ENCODE peak calls at places on chromosomes 11 and 22, in eight cellular contexts. S is adrenal gland, U is right lobe of liver, Z is stomach, T is body of pancreas, Y is spleen, R is A549, Q is transverse colon. I is an unnamed sample. For H3K4me1, the result is how much of the 10 kb centered on the place peaks cover.

GRCh38 chr22:18057568-18058209 is 20.1 kb upstream of the PEX26 start:
- DNase-seq in S (peak), U (peak), Z (peak), T (peak), Y (peak), R (peak), Q (peak), I (no peak)

GRCh38 chr22:20273720-20274119 is 5.6 kb upstream of the RTN4R start:
- DNase-seq in S (no peak), U (no peak), Z (no peak), T (no peak), Y (no peak), R (no peak), Q (no peak), I (no peak)

GRCh38 chr22:45968003-45968650 is 8.8 kb downstream of the WNT7B start:
- DNase-seq in S (no peak), U (no peak), Z (no peak), T (no peak), Y (no peak), R (no peak), Q (no peak), I (no peak)

GRCh38 chr11:35066783-35067476 is 72.0 kb upstream of the CD44 start:
- DNase-seq in S (no peak), U (no peak), Z (no peak), T (no peak), Y (no peak), R (no peak), Q (peak), I (no peak)

GRCh38 chr11:45543808-45544422 is 121.5 kb downstream of the CHST1 start:
- DNase-seq in S (no peak), U (no peak), Z (no peak), T (no peak), Y (no peak), R (peak), Q (no peak), I (no peak)

GRCh38 chr22:45579306-45579705 is 76.6 kb downstream of the FBLN1 start:
- DNase-seq in S (no peak), U (no peak), Z (no peak), T (no peak), Y (peak), R (no peak), Q (no peak), I (no peak)

GRCh38 chr11:25876456-25876965 is 455.4 kb upstream of the ANO3 start:
- DNase-seq in S (no peak), U (no peak), Z (no peak), T (no peak), Y (no peak), R (no peak), Q (no peak), I (no peak)

GRCh38 chr11:32990481-32990880 is 25.2 kb upstream of the DEPDC7 start:
- DNase-seq in S (no peak), U (no peak), Z (no peak), T (no peak), Y (no peak), R (no peak), Q (no peak), I (no peak)

GRCh38 chr22:20000246-20001081 is 16.2 kb downstream of the ARVCF start:
- DNase-seq in S (no peak), U (no peak), Z (no peak), T (peak), Y (peak), R (no peak), Q (no peak), I (peak)

GRCh38 chr11:48034926-48035876 is 54.8 kb downstream of the PTPRJ start:
- DNase-seq in S (peak), U (no peak), Z (peak), T (peak), Y (peak), R (no peak), Q (peak), I (peak)

GRCh38 chr11:88434333-88434976 is 96.9 kb upstream of the CTSC start:
- DNase-seq in S (no peak), U (no peak), Z (no peak), T (no peak), Y (peak), R (peak), Q (no peak), I (no peak)

GRCh38 chr11:64742087-64742939 is 1.6 kb downstream of the RASGRP2 start:
- DNase-seq in S (peak), U (peak), Z (no peak), T (no peak), Y (peak), R (no peak), Q (no peak), I (no peak)

DNA sequence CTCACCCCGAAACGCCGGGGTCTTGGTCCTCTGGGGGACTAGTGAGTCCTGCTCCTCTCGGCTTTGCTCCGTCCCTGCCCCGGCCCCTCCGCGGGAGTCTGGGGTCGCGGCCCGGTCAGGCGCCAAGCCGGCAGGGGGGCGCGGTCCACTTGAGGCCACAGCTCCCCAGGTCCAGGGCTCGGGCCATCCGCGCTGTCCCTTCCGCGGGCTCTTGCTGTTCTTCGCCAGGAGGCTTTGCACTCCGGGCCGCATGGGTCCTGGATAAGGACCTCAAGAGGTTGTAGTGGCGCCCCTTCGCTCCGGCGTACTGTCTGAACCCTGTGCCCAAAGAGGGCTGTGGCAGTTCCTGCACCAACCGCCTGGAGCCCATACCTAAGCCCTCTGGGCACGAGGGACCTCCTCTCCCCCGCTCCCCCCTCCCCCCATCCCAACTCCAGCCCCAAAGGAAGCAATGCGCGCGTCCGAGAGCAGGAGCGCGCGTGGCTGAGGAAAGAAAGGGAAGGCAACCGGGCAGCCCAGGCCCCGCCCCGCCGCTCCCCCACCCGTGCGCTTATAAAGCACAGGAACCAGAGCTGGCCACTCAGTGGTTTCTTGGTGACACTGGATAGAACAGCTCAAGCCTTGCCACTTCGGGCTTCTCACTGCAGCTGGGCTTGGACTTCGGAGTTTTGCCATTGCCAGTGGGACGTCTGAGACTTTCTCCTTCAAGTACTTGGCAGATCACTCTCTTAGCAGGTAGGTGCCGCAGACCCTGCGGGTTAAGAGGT is at the start of gene ADM:
- DNase-seq in S (peak), U (peak), Z (peak), T (peak), Y (peak), R (peak), Q (peak), I (peak)
- H3K4me1 ChIP-seq in S (under half), U (under half), Z (half or more), T (half or more), Y (half or more), R (under half), Q (half or more), I (under half)

GRCh38 chr22:37091986-37092385 is 17.5 kb downstream of the TMPRSS6 start:
- DNase-seq in S (no peak), U (no peak), Z (no peak), T (no peak), Y (no peak), R (no peak), Q (no peak), I (no peak)

GRCh38 chr22:37092997-37093396 is 16.5 kb downstream of the TMPRSS6 start:
- DNase-seq in S (no peak), U (no peak), Z (no peak), T (no peak), Y (no peak), R (no peak), Q (no peak), I (no peak)

GRCh38 chr22:37094239-37094638 is 15.3 kb downstream of the TMPRSS6 start:
- DNase-seq in S (no peak), U (no peak), Z (no peak), T (no peak), Y (no peak), R (no peak), Q (no peak), I (no peak)

GRCh38 chr22:37098976-37099577 is 10.4 kb downstream of the TMPRSS6 start:
- DNase-seq in S (no peak), U (no peak), Z (no peak), T (no peak), Y (no peak), R (no peak), Q (no peak), I (no peak)

DNA sequence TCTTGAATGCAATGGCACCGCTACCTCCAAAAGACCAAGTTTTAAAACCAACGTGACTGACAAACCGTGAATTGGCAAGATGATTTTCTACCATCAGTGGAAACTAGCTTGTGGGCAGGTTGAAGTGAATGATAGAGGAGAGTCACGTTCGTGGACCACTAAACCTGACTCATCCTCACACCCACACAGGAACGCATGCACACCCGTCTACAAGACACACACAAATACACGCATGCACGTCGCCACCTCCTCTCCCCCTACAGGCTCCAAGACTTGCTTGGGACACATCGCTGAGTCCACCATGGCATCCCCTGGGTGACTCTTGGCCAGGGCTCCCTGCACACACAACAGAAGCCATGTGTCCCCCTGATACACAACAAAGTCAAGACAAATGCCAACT is 14.4 kb downstream of the TMPRSS6 start:
- DNase-seq in S (no peak), U (no peak), Z (no peak), T (no peak), Y (no peak), R (no peak), Q (no peak), I (no peak)
- TF ChIP-seq POLR2A in S (no peak), U (no peak), Z (no peak), T (no peak), Y (no peak), R (no peak), Q (no peak), I (no peak)

GRCh38 chr11:122032317-122032716 is 83.7 kb downstream of the BLID start:
- DNase-seq in S (no peak), U (no peak), Z (no peak), T (no peak), Y (no peak), R (no peak), Q (no peak), I (no peak)
- H3K4me1 ChIP-seq in S (under half), U (under half), Z (under half), T (under half), Y (under half), R (under half), Q (under half), I (under half)

DNA sequence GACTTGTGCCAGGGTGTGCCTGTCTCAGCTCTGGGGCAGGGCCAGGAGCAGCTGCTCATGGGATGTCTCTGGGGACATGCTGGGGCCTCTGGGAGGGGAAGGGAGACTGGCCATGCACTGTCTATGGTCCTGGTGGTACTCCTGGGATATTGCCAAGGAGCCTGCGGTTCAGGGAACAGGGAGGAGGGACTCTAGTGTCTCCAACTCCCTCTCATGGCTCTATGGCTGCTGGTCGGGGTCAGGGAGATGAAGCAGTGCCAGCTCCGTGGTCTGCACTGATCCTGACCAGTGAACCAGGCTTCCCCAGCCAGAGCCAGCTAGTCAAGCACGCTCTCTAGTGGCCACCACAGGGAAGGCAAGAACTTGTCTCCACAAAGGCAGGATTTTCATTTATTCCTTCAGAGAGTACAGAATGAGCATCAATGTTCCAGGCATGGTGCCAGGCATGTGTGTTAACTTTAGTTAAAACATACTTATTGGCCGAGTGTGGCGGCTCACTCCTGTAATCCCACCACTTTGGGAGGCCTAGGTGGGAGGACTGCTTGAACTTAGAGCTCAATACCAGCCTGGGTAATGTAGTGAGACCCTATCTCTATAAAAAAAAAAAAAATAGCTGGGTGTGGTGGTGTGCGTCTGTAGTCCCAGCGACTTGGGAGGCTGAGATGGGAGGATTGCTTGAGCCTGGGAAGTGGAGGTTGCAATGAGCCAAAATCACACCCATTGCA is 2.5 kb upstream of the BEST1 start:
- DNase-seq in S (peak), U (peak), Z (peak), T (peak), Y (peak), R (peak), Q (peak), I (peak)
- TF ChIP-seq POLR2A in S (no peak), U (no peak), Z (no peak), T (no peak), Y (no peak), R (no peak), Q (no peak), I (no peak)

I was measured in heart left ventricle.